ENCODE peak calls at places on chromosome 15, in five cellular contexts. P, N, Z, B and F are unnamed samples.

GRCh38 chr15:97194750-97195149 is 765.8 kb upstream of the ARRDC4 start:
- DNase-seq in Z (no peak), B (no peak), P (no peak), N (no peak), F (no peak)

GRCh38 chr15:98000249-98001203 is 40.0 kb downstream of the ARRDC4 start:
- DNase-seq in Z (peak; percentile 45), P (no peak), B (no peak), N (peak; percentile 20), F (no peak)

GRCh38 chr15:49242820-49243219 is 72.8 kb downstream of the GALK2 start:
- DNase-seq in N (peak; percentile 82), Z (peak; percentile 74), P (no peak), B (no peak), F (no peak)

GRCh38 chr15:78216276-78217229 is 17.8 kb downstream of the ACSBG1 start:
- DNase-seq in Z (peak; percentile 33), N (no peak), B (peak; percentile 47), P (no peak), F (peak; percentile 79)

GRCh38 chr15:96356494-96357455 is 26.3 kb downstream of the NR2F2 start:
- DNase-seq in B (peak; percentile 85), Z (peak; percentile 79), P (peak; percentile 88), N (peak; percentile 59), F (peak; percentile 78)

GRCh38 chr15:41971089-41971892 is 1.1 kb downstream of the EHD4 start:
- DNase-seq in P (peak; percentile 83), N (peak; percentile 31), Z (peak; percentile 75), B (peak; percentile 38), F (peak; percentile 58)

GRCh38 chr15:50260969-50261496 is 4.5 kb downstream of the HDC start:
- DNase-seq in Z (no peak), B (no peak), P (no peak), N (no peak), F (peak; percentile 9)

GRCh38 chr15:77001351-77001750 is 6.4 kb downstream of the PSTPIP1 start:
- DNase-seq in P (no peak), Z (no peak), N (no peak), B (no peak), F (no peak)

GRCh38 chr15:41869770-41870688 is 23.8 kb downstream of the SPTBN5 start:
- DNase-seq in N (no peak), Z (no peak), B (no peak), P (no peak), F (no peak)

GRCh38 chr15:51887887-51888592 is 58.6 kb downstream of the TMOD3 start:
- DNase-seq in Z (no peak), N (no peak), P (no peak), B (no peak), F (no peak)

GRCh38 chr15:43370975-43371974 is at the start of the genes TUBGCP4 and ZSCAN29:
- DNase-seq in Z (peak; percentile 78), B (peak; percentile 85), N (peak; percentile 30), P (peak; percentile 81), F (peak; percentile 85)